ENCODE peak calls at places on chromosome 22, in seven cellular contexts. D is mucosa of descending colon, X is heart right ventricle, J is fibroblast of pulmonary artery, O is NB4, E is cardiac fibroblast, M is tibial artery. U is an unnamed sample.

GRCh38 chr22:30202531-30203006 is 44.0 kb downstream of the LIF start:
- DNase-seq in O (no peak), E (peak), M (peak), X (no peak), D (peak), J (peak), U (no peak)

GRCh38 chr22:37303821-37304274 is 21.5 kb downstream of the CYTH4 start:
- DNase-seq in M (peak), D (no peak), X (no peak), E (peak), O (peak), J (peak), U (no peak)

GRCh38 chr22:26555478-26555877 is 34.5 kb downstream of the TPST2 start:
- DNase-seq in E (no peak), O (no peak), J (no peak), M (no peak), D (no peak), X (no peak), U (no peak)

GRCh38 chr22:46575915-46576555 is 38.6 kb upstream of the CELSR1 start:
- DNase-seq in E (no peak), X (no peak), O (peak), J (no peak), M (no peak), D (peak), U (peak)

GRCh38 chr22:47401592-47401898 is 639.1 kb downstream of the TBC1D22A start:
- DNase-seq in X (no peak), M (no peak), D (no peak), O (no peak), J (no peak), E (no peak), U (peak)

GRCh38 chr22:28822930-28823481 is 22.6 kb upstream of the XBP1 start:
- DNase-seq in M (no peak), O (no peak), X (no peak), E (no peak), J (no peak), D (no peak), U (no peak)

GRCh38 chr22:36726007-36726380 is 22.4 kb upstream of the CACNG2 start:
- DNase-seq in E (no peak), J (no peak), M (no peak), X (no peak), D (no peak), O (no peak), U (no peak)

GRCh38 chr22:45671783-45672563 is at the start of gene ATXN10:
- DNase-seq in X (peak), J (peak), E (peak), O (peak), D (peak), M (peak), U (peak)

GRCh38 chr22:27984723-27985122 is 65.7 kb upstream of the PITPNB start:
- DNase-seq in J (no peak), E (no peak), X (no peak), O (no peak), M (peak), D (no peak), U (no peak)

GRCh38 chr22:46390652-46391301 is 55.3 kb downstream of the TRMU start:
- DNase-seq in M (peak), O (no peak), E (peak), X (peak), J (peak), D (no peak), U (no peak)

GRCh38 chr22:27801616-27802388 is at the start of gene MN1:
- DNase-seq in O (no peak), M (no peak), J (peak), X (peak), E (peak), D (peak), U (no peak)

GRCh38 chr22:44460287-44461082 is 37.5 kb downstream of the RTL6 start:
- DNase-seq in E (peak), D (no peak), J (no peak), M (no peak), O (no peak), X (no peak), U (peak)

GRCh38 chr22:37418627-37419369 is 8.5 kb downstream of the ELFN2 start:
- DNase-seq in X (no peak), D (no peak), E (no peak), M (no peak), J (no peak), O (no peak), U (no peak)

GRCh38 chr22:44094751-44095302 is 70.7 kb downstream of the PARVB start:
- DNase-seq in J (no peak), O (no peak), E (no peak), M (no peak), D (no peak), X (no peak), U (peak)

GRCh38 chr22:46068908-46069481 is 81.3 kb upstream of the PPARA start:
- DNase-seq in E (peak), D (peak), O (peak), J (peak), X (no peak), M (peak), U (peak)

GRCh38 chr22:21641417-21641794 is 696 bp upstream of the SDF2L1 start:
- DNase-seq in O (peak), M (peak), D (peak), J (peak), X (no peak), E (peak), U (no peak)

GRCh38 chr22:20569059-20570058 is 61.9 kb downstream of the MED15 start:
- DNase-seq in X (peak), D (peak), J (peak), E (peak), M (peak), O (no peak), U (peak)

GRCh38 chr22:29383740-29384139 is 4.6 kb downstream of the AP1B1 start:
- DNase-seq in D (no peak), X (no peak), O (no peak), M (no peak), E (no peak), J (no peak), U (no peak)

GRCh38 chr22:29989446-29989845 is 90.8 kb upstream of the HORMAD2 start:
- DNase-seq in D (no peak), O (no peak), J (no peak), M (no peak), E (no peak), X (no peak), U (no peak)

GRCh38 chr22:29207562-29208501 is 2.1 kb downstream of the EMID1 start:
- DNase-seq in E (no peak), D (no peak), J (no peak), M (no peak), X (no peak), O (no peak), U (no peak)

GRCh38 chr22:28813772-28814518 is 13.6 kb upstream of the XBP1 start:
- DNase-seq in J (no peak), E (peak), X (peak), D (no peak), M (peak), O (peak), U (peak)

GRCh38 chr22:46043816-46044717 is 67.1 kb upstream of the WNT7B start:
- DNase-seq in J (no peak), O (no peak), E (peak), M (peak), X (no peak), D (peak), U (peak)

GRCh38 chr22:39946571-39947407 is 13.4 kb upstream of the TMA7B start:
- DNase-seq in J (no peak), M (no peak), O (peak), X (no peak), E (no peak), D (no peak), U (no peak)

GRCh38 chr22:44147821-44148574 is 32.7 kb upstream of the PARVG start:
- DNase-seq in X (no peak), M (no peak), D (no peak), J (no peak), E (peak), O (no peak), U (no peak)

GRCh38 chr22:27489265-27489675 is 312.3 kb downstream of the MN1 start:
- DNase-seq in J (peak), E (peak), D (peak), O (no peak), M (peak), X (no peak), U (peak)

GRCh38 chr22:19524170-19525115 is at the start of gene CLDN5:
- DNase-seq in X (peak), M (no peak), O (no peak), D (no peak), E (peak), J (peak), U (peak)

GRCh38 chr22:25627271-25627848 is 62.9 kb downstream of the GRK3 start:
- DNase-seq in J (peak), X (no peak), O (peak), M (no peak), D (no peak), E (no peak), U (no peak)

GRCh38 chr22:42994917-42995562 is 19.9 kb downstream of the PACSIN2 start:
- DNase-seq in E (peak), M (peak), O (peak), D (peak), X (peak), J (peak), U (no peak)

GRCh38 chr22:46226577-46226976 is 23.5 kb downstream of the CDPF1 start:
- DNase-seq in E (no peak), X (no peak), D (no peak), J (no peak), M (no peak), O (no peak), U (no peak)

GRCh38 chr22:50485221-50486131 is 1.2 kb upstream of the MIOX start:
- DNase-seq in D (peak), J (no peak), M (no peak), O (no peak), X (no peak), E (no peak), U (no peak)

GRCh38 chr22:43440556-43440955 is 28.7 kb downstream of the MPPED1 start:
- DNase-seq in E (no peak), M (no peak), J (no peak), O (no peak), X (no peak), D (no peak), U (peak)

GRCh38 chr22:27780161-27780575 is 21.4 kb downstream of the MN1 start:
- DNase-seq in M (peak), E (peak), O (no peak), X (no peak), J (peak), D (no peak), U (no peak)

GRCh38 chr22:49760280-49760629 is 67.4 kb downstream of the BRD1 start:
- DNase-seq in J (peak), O (no peak), M (no peak), E (no peak), D (peak), X (no peak), U (no peak)

GRCh38 chr22:46064236-46064965 is 85.9 kb upstream of the PPARA start:
- DNase-seq in O (no peak), E (no peak), J (no peak), D (peak), M (peak), X (no peak), U (peak)

GRCh38 chr22:19477321-19478085 is 1.5 kb downstream of the UFD1 start:
- DNase-seq in E (peak), J (peak), D (no peak), M (no peak), X (no peak), O (no peak), U (no peak)

GRCh38 chr22:43060213-43060612 is 29.0 kb downstream of the TTLL1 start:
- DNase-seq in M (no peak), E (peak), X (no peak), J (peak), D (peak), O (peak), U (no peak)

GRCh38 chr22:37187891-37188761 is at the start of gene C1QTNF6:
- DNase-seq in X (no peak), E (peak), M (no peak), O (no peak), D (peak), J (peak), U (peak)

GRCh38 chr22:32617271-32617670 is 142.7 kb downstream of the FBXO7 start:
- DNase-seq in E (peak), X (no peak), O (no peak), D (no peak), M (no peak), J (no peak), U (peak)

GRCh38 chr22:23211622-23212021 is 31.3 kb downstream of the BCR start:
- DNase-seq in X (no peak), D (no peak), O (no peak), J (no peak), M (no peak), E (no peak), U (peak)
- TF ChIP-seq CTCF in X (no peak), D (no peak), O (no peak), J (no peak), M (no peak), E (no peak), U (no peak)

GRCh38 chr22:33756508-33756949 is 163.7 kb downstream of the LARGE1 start:
- DNase-seq in J (no peak), D (no peak), E (no peak), O (peak), X (peak), M (no peak), U (no peak)
- TF ChIP-seq CTCF in J (no peak), D (no peak), E (no peak), O (peak), X (no peak), M (no peak), U (no peak)

GRCh38 chr22:24486501-24486921 is 8.6 kb upstream of the UPB1 start:
- DNase-seq in X (no peak), E (peak), O (peak), M (no peak), J (peak), D (no peak), U (no peak)

GRCh38 chr22:24483966-24484545 is 11.1 kb upstream of the UPB1 start:
- DNase-seq in M (no peak), O (no peak), X (no peak), D (no peak), E (no peak), J (no peak), U (no peak)

GRCh38 chr22:24482998-24483397 is 12.1 kb upstream of the UPB1 start:
- DNase-seq in D (no peak), E (no peak), X (no peak), M (no peak), J (no peak), O (no peak), U (no peak)

GRCh38 chr22:24485170-24485569 is 10.0 kb upstream of the UPB1 start:
- DNase-seq in O (no peak), E (no peak), M (no peak), J (no peak), D (no peak), X (no peak), U (no peak)

GRCh38 chr22:24485608-24486007 is 9.5 kb upstream of the UPB1 start:
- DNase-seq in J (no peak), D (no peak), O (no peak), X (peak), M (no peak), E (no peak), U (no peak)
- TF ChIP-seq CTCF in J (no peak), D (no peak), O (no peak), X (peak), M (no peak), E (no peak), U (peak)

GRCh38 chr22:41231369-41231768 is 9.4 kb downstream of the CHADL start:
- DNase-seq in O (no peak), X (no peak), M (no peak), E (no peak), J (no peak), D (no peak), U (no peak)
- TF ChIP-seq CTCF in O (no peak), X (no peak), M (no peak), E (no peak), J (no peak), D (no peak), U (no peak)

GRCh38 chr22:38431266-38432010 is 23.6 kb downstream of the KCNJ4 start:
- DNase-seq in M (no peak), O (no peak), D (no peak), X (peak), E (no peak), J (no peak), U (no peak)
- TF ChIP-seq CTCF in M (no peak), O (no peak), D (no peak), X (no peak), E (no peak), J (no peak), U (no peak)

DNA sequence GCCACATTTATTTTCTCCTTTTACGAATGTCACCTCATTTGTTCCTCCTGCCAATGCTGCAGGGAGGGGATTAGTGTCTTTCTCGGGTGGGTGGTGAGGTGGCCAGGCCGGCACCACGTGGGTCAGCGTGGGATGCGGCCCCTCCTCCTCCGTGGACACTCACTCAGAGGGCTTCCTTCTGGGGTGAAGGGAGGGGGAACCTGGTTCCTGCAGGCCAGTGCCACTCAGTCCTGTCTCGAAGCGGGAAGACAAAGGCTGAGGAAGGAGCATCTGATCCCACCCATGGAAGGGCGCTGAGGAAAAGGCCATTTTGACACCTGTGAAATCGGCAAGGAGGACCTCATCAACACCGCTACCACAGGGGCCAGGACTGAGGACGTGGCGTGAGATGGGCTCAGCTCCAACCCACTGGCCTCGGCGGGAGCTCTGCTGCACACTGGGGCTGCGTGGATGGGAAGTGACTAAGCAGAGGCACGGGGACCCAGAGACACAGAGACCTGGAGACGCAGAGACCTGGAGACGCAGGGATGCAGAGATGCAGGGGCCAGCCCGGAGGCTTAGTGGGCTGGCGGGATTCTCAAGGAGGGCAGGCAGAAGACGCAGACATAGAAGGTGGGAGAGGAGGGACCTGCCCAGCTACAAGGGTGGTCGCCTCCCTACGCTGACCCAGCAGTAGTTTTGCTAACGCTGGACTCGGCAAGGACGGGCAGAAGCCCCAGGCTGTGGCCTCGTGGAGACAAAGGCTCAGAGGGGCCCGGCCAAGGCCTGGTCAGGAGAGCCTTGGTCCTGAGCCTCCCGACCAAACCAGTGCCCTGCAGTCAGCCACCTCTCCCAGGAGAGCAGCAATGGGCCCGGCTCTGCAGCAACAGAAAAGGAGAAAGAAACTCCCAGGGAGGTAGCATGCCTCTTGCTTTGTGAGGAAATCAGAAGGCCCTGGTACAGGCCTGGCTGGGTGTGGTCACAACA is 1071.2 kb downstream of the BRD1 start:
- DNase-seq in E (no peak), J (no peak), X (no peak), O (peak), D (peak), M (no peak), U (peak)
- TF ChIP-seq CTCF in E (no peak), J (no peak), X (no peak), O (no peak), D (no peak), M (no peak), U (no peak)

DNA sequence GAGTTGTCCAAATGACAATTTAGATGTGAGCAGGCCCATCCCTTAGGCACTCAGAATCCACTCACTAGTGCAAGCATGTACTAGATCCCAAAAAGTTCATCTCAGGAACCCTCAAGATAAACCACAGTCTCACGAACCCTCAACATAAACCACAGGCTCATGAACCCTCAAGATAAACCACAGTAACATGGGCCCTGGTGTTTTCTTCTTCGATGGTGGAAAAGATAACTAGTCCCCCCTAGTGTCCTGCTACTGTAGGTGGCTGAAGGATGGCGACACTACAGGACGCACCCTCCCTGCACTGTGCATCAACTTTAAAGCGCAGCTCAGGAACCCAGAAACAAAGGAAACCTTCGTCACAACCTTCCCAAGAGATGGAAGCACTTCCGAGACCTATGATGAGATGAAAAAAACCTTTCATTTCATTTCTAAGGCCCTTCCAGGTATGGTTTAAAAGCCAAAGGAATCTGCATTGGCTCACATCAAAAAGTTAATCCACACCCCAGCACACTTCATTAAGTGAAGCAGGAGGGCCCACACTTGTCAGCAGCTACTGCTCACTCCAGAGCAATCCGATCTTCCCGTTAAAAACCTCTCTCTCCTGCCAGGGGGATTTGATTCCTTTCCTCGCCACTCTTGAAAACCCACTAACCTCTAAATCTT is 2.4 kb downstream of the LARGE1 start:
- DNase-seq in D (no peak), M (no peak), O (peak), X (no peak), E (peak), J (no peak), U (no peak)
- TF ChIP-seq CTCF in D (no peak), M (no peak), O (peak), X (no peak), E (no peak), J (no peak), U (no peak)

DNA sequence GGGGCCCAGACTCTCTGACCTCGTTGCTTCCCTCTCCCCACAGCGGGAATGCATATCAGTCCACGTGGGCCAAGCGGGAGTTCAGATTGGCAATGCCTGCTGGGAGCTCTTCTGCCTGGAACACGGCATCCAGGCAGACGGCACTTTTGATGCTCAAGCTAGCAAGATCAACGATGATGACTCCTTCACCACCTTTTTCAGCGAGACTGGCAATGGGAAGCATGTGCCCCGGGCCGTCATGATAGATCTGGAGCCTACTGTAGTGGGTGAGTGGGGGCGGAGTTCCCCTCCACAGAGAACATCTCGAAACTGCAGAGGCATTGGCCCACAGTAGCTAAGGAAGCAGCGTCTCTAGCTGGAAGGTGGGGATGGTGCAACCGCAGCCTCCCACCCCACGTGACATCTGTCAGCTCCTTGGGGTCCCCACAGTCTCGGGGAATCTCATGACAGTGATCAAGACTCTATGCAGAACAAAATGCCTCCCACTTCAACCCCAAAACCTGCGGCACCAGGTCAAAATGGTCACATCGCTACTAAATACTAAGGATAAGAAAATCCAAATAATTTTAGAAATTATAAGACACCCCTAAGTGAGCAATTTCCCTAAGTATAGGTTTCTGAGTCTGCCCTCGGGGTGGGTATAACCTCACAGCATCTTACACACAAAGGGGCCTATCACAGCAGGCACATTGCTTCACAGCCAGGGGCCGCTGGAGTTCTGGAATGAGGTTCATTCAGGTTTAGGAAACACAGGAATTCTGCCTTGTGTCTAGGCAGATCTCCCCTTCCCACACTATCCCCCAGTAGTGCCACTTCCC is 11.0 kb downstream of the TUBA8 start:
- DNase-seq in M (no peak), O (no peak), E (no peak), D (no peak), X (no peak), J (no peak), U (no peak)
- TF ChIP-seq CTCF in M (no peak), O (no peak), E (peak), D (no peak), X (no peak), J (peak), U (no peak)